ENCODE peak calls at places on chromosome 5, in six cellular contexts. D is cardiac fibroblast; V is AG04450; Y is transverse colon; X is endodermal cell; H is CD8-positive, alpha-beta memory T cell. W is an unnamed sample.

GRCh38 chr5:172678902-172679301 is 37.8 kb downstream of the NEURL1B start:
- DNase-seq in D (no peak), V (no peak), Y (peak), X (no peak), H (no peak), W (no peak)

GRCh38 chr5:93381057-93381456 is 200.0 kb downstream of the NR2F1-AS1 start:
- DNase-seq in D (no peak), V (no peak), Y (no peak), X (no peak), H (no peak), W (no peak)

GRCh38 chr5:173557123-173557903 is 59.1 kb downstream of the BOD1 start:
- DNase-seq in D (no peak), V (no peak), Y (no peak), X (no peak), H (no peak), W (no peak)

GRCh38 chr5:54902817-54903473 is 82.4 kb downstream of the ESM1 start:
- DNase-seq in D (peak), V (no peak), Y (peak), X (no peak), H (peak), W (peak)

GRCh38 chr5:135085936-135086235 is 51.9 kb upstream of the PITX1 start:
- DNase-seq in D (no peak), V (no peak), Y (no peak), X (no peak), H (no peak), W (no peak)

GRCh38 chr5:81826128-81826527 is 75.2 kb upstream of the SSBP2 start:
- DNase-seq in D (peak), V (no peak), Y (no peak), X (no peak), H (no peak), W (no peak)

GRCh38 chr5:177416334-177416733 is 7.0 kb upstream of the F12 start:
- DNase-seq in D (peak), V (no peak), Y (peak), X (no peak), H (no peak), W (no peak)

GRCh38 chr5:58060971-58061370 is 398.9 kb downstream of the PLK2 start:
- DNase-seq in D (peak), V (peak), Y (no peak), X (no peak), H (no peak), W (no peak)

GRCh38 chr5:142906863-142907671 is 136.9 kb downstream of the ARHGAP26 start:
- DNase-seq in D (peak), V (peak), Y (no peak), X (no peak), H (no peak), W (no peak)

GRCh38 chr5:151257731-151258715 is 5.0 kb downstream of the GM2A start:
- DNase-seq in D (no peak), V (no peak), Y (peak), X (no peak), H (no peak), W (no peak)

GRCh38 chr5:172065431-172066065 is 59.1 kb upstream of the FBXW11 start:
- DNase-seq in D (peak), V (no peak), Y (no peak), X (peak), H (no peak), W (no peak)

GRCh38 chr5:120748474-120748873 is 284.4 kb downstream of the PRR16 start:
- DNase-seq in D (no peak), V (no peak), Y (no peak), X (no peak), H (no peak), W (no peak)

GRCh38 chr5:168727547-168728120 is 148.5 kb upstream of the PANK3 start:
- DNase-seq in D (no peak), V (no peak), Y (no peak), X (no peak), H (no peak), W (no peak)

GRCh38 chr5:72648511-72648910 is 141.3 kb upstream of the ZNF366 start:
- DNase-seq in D (no peak), V (no peak), Y (no peak), X (no peak), H (no peak), W (no peak)

GRCh38 chr5:14185336-14186131 is 42.4 kb downstream of the TRIO start:
- DNase-seq in D (peak), V (no peak), Y (no peak), X (no peak), H (no peak), W (no peak)

GRCh38 chr5:14187660-14188059 is 44.5 kb downstream of the TRIO start:
- DNase-seq in D (peak), V (no peak), Y (no peak), X (no peak), H (no peak), W (no peak)

GRCh38 chr5:14187157-14187556 is 44.0 kb downstream of the TRIO start:
- DNase-seq in D (no peak), V (no peak), Y (no peak), X (no peak), H (no peak), W (no peak)

GRCh38 chr5:14184725-14185124 is 41.6 kb downstream of the TRIO start:
- DNase-seq in D (peak), V (no peak), Y (no peak), X (no peak), H (no peak), W (no peak)

DNA sequence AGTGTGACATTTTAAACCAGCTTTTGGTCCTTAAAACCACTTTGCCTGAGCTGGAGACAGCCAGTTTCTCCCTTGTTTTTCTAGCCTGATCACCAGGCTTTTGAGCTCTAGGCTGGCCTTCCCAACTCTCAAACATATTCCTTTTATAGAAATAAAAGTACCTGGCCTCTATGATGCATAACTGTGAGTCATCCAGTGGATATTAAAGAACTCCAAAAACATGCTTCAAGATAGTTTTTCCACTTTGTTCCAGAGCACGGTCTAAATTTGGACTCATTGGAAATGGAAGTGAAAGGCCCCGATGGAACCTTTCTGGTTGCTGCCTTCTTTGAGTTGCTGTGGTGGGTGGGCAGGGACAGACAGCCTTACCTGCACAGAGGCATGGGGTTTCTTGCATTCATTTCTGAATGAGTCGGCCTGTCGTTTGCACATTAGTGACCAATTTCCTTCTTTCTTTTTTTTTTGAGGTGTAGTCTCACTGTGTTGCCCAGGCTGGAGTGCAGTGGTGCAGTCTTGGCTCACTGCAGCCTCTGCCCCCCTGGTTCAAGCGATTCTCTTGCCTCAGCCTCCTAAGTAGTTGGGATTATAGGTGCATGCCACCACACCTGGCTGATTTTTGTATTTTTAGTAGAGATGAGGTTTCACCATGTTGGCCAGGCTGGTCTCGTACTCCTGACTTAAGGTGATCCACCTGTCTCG is 43.1 kb downstream of the TRIO start:
- DNase-seq in D (peak), V (peak), Y (no peak), X (no peak), H (no peak), W (no peak)
- H3K4me3 ChIP-seq in D (no peak), V (no peak), Y (no peak), X (no peak), H (no peak), W (no peak)

GRCh38 chr5:154472871-154473580 is 5.0 kb downstream of the HAND1 start:
- DNase-seq in D (no peak), V (no peak), Y (no peak), X (peak), H (no peak), W (no peak)

GRCh38 chr5:154470172-154470571 is 7.9 kb downstream of the HAND1 start:
- DNase-seq in D (no peak), V (no peak), Y (no peak), X (no peak), H (no peak), W (no peak)

GRCh38 chr5:154473581-154474266 is 4.3 kb downstream of the HAND1 start:
- DNase-seq in D (no peak), V (no peak), Y (no peak), X (peak), H (no peak), W (no peak)

GRCh38 chr5:154474267-154474956 is 3.6 kb downstream of the HAND1 start:
- DNase-seq in D (no peak), V (no peak), Y (no peak), X (no peak), H (no peak), W (no peak)

GRCh38 chr5:154470949-154471870 is 6.8 kb downstream of the HAND1 start:
- DNase-seq in D (no peak), V (no peak), Y (no peak), X (no peak), H (no peak), W (no peak)
- H3K4me3 ChIP-seq in D (no peak), V (no peak), Y (no peak), X (no peak), H (no peak), W (no peak)

DNA sequence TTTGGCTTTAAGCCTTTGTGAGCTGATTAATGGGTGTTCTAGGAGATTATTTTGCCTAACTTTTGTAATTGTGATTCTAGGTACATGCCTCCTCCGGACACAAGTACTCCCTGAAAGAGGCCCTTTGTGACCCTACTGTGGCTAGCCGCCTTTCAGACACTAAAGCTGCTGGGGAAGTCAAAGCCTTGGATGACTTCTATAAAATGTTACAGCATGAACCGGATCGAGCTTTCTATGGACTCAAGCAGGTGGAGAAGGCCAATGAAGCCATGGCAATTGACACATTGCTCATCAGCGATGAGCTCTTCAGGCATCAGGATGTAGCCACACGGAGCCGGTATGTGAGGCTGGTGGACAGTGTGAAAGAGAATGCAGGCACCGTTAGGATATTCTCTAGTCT is 13.6 kb downstream of the ITGA1 start:
- DNase-seq in D (no peak), V (no peak), Y (no peak), X (peak), H (no peak), W (no peak)
- H3K4me3 ChIP-seq in D (peak), V (peak), Y (peak), X (peak), H (peak), W (peak)

DNA sequence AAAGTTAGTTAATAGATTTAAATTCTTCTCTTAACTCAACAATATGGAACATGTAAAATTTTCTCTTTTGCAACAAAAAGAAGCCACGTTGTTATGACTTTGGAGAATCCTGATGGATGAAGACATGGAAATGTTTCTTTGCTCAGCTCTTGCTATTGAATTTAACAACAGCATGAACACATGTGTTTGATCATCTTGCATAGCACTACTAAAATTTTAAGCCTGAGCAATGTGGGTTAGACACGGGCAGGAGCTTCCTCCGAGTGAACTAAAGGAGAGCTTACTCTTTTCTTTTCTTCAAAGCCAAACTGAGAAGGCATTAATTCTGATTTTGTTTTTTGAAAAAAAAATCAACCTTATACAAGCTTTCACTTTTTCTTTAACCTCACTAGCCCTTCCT is 36.8 kb downstream of the ADAMTS19 start:
- DNase-seq in D (no peak), V (no peak), Y (no peak), X (no peak), H (no peak), W (no peak)
- H3K4me3 ChIP-seq in D (no peak), V (no peak), Y (no peak), X (no peak), H (no peak), W (no peak)

DNA sequence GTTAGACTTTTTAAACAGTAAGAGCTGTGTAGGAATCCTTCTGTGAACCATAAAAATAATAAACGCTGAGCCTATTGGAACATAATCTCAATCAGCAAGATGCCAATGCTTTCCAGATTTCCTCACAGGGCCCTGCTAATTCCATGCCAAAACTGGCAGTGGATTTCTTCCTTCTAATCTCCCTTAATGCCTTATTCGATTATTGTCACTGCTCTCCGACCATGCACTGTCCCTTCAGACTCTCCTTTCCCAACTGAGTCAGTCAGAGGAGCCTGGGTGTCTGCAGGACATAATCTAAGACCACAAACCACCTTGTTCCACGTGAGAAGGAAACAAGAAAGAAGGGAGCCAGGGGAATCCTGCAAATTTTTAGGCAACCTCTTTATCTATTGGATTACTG is at the start of gene GABRA6:
- DNase-seq in D (no peak), V (no peak), Y (no peak), X (no peak), H (no peak), W (no peak)
- H3K4me3 ChIP-seq in D (no peak), V (no peak), Y (no peak), X (no peak), H (no peak), W (no peak)

DNA sequence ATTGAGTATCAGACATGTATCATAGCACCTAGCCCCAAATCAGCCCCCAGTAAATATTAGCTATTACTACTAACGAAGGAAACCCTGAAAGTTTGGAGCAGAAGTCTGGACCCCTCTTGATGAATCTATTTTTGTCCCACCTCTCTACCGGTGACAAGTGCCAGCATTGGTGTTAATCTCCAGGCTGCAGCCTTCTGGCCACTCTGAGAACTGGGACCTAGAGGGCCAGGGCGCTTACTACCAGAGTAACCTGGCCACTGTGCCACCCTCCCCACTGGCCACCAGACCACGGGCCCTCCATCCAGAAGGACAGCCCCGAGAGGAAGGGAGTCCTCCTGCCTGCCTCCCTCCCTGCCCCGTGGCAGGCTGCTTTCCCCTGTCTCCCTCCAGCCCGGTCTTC is 349 bp downstream of the KCNMB1 start:
- DNase-seq in D (no peak), V (no peak), Y (no peak), X (peak), H (no peak), W (no peak)
- H3K4me3 ChIP-seq in D (no peak), V (no peak), Y (peak), X (no peak), H (no peak), W (no peak)

GRCh38 chr5:95810305-95811125 is 12.0 kb downstream of the GLRX start:
- DNase-seq in D (peak), V (no peak), Y (no peak), X (peak), H (no peak), W (no peak)

GRCh38 chr5:95808013-95808685 is 14.4 kb downstream of the GLRX start:
- DNase-seq in D (no peak), V (no peak), Y (peak), X (peak), H (no peak), W (no peak)

GRCh38 chr5:95812100-95812472 is 10.4 kb downstream of the GLRX start:
- DNase-seq in D (peak), V (no peak), Y (no peak), X (peak), H (no peak), W (no peak)

GRCh38 chr5:95808686-95809413 is 13.7 kb downstream of the GLRX start:
- DNase-seq in D (peak), V (no peak), Y (peak), X (peak), H (peak), W (peak)

DNA sequence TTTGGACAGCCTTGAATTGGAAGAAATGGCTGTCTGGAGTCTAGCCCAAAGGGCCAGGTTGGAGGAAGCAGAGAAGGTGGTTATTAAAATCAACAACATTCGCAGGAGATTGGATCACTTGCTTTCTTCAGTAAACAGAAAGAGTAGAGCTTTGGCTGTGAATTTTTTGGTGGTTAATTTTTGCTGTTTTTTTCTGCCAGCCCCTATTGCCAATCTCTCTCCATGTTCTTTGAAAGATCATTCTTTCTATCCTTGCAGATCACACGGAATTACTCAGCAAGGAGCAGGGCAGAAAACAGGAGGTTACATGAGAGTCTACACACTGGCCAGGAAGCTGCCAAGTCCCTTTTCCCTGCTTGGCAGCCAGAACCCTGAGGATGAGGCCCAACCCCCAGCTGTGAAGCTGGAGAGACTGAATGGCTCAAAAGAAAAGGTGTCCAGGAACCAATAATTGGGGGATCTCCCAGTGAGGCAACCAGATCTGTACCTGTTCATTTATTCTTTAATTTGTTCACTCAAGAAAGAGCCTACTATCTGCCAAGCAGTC is 13.0 kb downstream of the GLRX start:
- DNase-seq in D (peak), V (no peak), Y (peak), X (peak), H (no peak), W (no peak)
- H3K4me3 ChIP-seq in D (no peak), V (no peak), Y (no peak), X (no peak), H (no peak), W (no peak)

GRCh38 chr5:175658299-175659145 is 651 bp downstream of the HRH2 start:
- DNase-seq in D (no peak), V (no peak), Y (no peak), X (peak), H (peak), W (no peak)

GRCh38 chr5:175659546-175660248 is 1.8 kb downstream of the HRH2 start:
- DNase-seq in D (no peak), V (no peak), Y (no peak), X (no peak), H (no peak), W (no peak)

GRCh38 chr5:175656966-175657365 is 905 bp upstream of the HRH2 start:
- DNase-seq in D (no peak), V (no peak), Y (no peak), X (no peak), H (no peak), W (no peak)

GRCh38 chr5:175655411-175655810 is 2.5 kb upstream of the HRH2 start:
- DNase-seq in D (no peak), V (no peak), Y (no peak), X (no peak), H (no peak), W (no peak)

DNA sequence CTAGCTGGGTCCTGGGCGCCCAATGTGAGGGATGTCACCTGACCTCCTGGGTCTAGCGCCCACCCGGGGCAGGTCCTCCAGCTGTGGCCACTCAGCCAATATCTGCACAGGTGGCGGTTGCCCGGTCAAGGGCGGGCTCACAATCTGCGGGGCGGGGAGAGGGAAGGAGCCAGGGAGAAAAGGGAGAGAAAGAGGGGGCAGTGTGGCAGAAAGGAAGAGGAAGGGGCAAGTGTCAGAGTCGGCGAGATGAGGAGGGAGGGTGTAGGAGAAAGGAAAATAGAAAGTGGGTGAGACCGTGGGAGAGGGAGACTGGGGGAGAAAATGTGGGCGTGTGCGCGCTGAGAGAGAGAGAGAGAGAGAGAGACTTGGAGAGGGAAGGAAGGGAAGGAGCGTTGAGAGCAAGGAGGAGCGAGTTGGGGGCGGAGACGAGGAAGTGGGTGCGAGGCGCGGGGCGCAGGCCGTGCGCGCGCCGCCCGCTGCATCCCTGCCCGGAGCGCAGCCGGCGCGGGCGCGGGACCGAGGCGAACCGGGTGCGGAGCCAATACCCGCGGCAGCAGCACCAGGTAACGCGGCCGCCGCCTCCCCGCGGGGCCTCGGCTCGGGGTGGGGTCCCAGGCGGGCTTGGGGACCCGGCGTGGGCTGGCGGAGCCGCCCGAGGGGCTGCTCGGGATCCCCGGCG is at the start of gene HRH2:
- DNase-seq in D (peak), V (no peak), Y (peak), X (peak), H (peak), W (no peak)
- H3K4me3 ChIP-seq in D (peak), V (no peak), Y (no peak), X (peak), H (peak), W (peak)